ENCODE peak calls at places on chromosomes 6 and 20, in seven cellular contexts. U is H7; Z is Caco-2; O is bronchial epithelial cell; C is activated naive CD8-positive, alpha-beta T cell treated with anti-CD3 and anti-CD28 coated beads for 36 hours; G is activated CD8-positive, alpha-beta memory T cell treated with anti-CD3 and anti-CD28 coated beads for 48 hours; E is nephron progenitor cell. B is an unnamed sample.

GRCh38 chr20:50635676-50636600 is 55.4 kb downstream of the RIPOR3 start:
- DNase-seq in U (peak), Z (peak), O (peak), C (peak), G (peak), E (peak), B (peak)

GRCh38 chr6:27119761-27120160 is 127.7 kb upstream of the PRSS16 start:
- DNase-seq in U (no peak), Z (no peak), O (no peak), C (no peak), G (no peak), E (no peak), B (no peak)

GRCh38 chr6:8664700-8665099 is 229.4 kb upstream of the SLC35B3 start:
- DNase-seq in U (no peak), Z (no peak), O (no peak), C (no peak), G (no peak), E (no peak), B (no peak)

GRCh38 chr20:46875059-46875458 is 19.6 kb upstream of the EYA2 start:
- DNase-seq in U (no peak), Z (no peak), O (no peak), C (no peak), G (no peak), E (no peak), B (no peak)

GRCh38 chr20:52313335-52313963 is 121.9 kb upstream of the ZFP64 start:
- DNase-seq in U (peak), Z (peak), O (peak), C (no peak), G (no peak), E (peak), B (no peak)

GRCh38 chr6:75882734-75883133 is 133.7 kb downstream of the MYO6 start:
- DNase-seq in U (no peak), Z (no peak), O (peak), C (no peak), G (no peak), E (no peak), B (no peak)

GRCh38 chr20:59004493-59004762 is 2.6 kb downstream of the CTSZ start:
- DNase-seq in U (no peak), Z (no peak), O (no peak), C (peak), G (no peak), E (no peak), B (no peak)

GRCh38 chr6:114783083-114783482 is 440.3 kb upstream of the HS3ST5 start:
- DNase-seq in U (no peak), Z (no peak), O (peak), C (no peak), G (no peak), E (no peak), B (no peak)

GRCh38 chr6:13573669-13574110 is 711 bp upstream of the SIRT5 start:
- DNase-seq in U (peak), Z (peak), O (peak), C (peak), G (no peak), E (peak), B (no peak)

GRCh38 chr6:27865952-27866369 is 46.2 kb downstream of the OR2B2 start:
- DNase-seq in U (peak), Z (peak), O (no peak), C (peak), G (peak), E (peak), B (peak)

GRCh38 chr20:38604873-38605303 is 3.3 kb downstream of the ARHGAP40 start:
- DNase-seq in U (no peak), Z (peak), O (peak), C (no peak), G (no peak), E (no peak), B (no peak)

GRCh38 chr20:38358500-38358998 is 12.3 kb downstream of the LBP start:
- DNase-seq in U (no peak), Z (no peak), O (no peak), C (no peak), G (no peak), E (no peak), B (no peak)

GRCh38 chr20:62819494-62820174 is 2.8 kb downstream of the COL9A3 start:
- DNase-seq in U (peak), Z (no peak), O (no peak), C (no peak), G (no peak), E (no peak), B (no peak)

GRCh38 chr20:52972190-52972937 is at the start of gene TSHZ2:
- DNase-seq in U (peak), Z (peak), O (peak), C (peak), G (no peak), E (peak), B (no peak)

GRCh38 chr6:63353282-63353630 is 33.5 kb upstream of the LGSN start:
- DNase-seq in U (no peak), Z (no peak), O (no peak), C (no peak), G (no peak), E (no peak), B (no peak)

GRCh38 chr6:154156135-154156948 is 117.3 kb downstream of the OPRM1 start:
- DNase-seq in U (peak), Z (peak), O (peak), C (peak), G (peak), E (peak), B (peak)

GRCh38 chr6:4727671-4728435 is 48.4 kb upstream of the CDYL start:
- DNase-seq in U (no peak), Z (peak), O (no peak), C (peak), G (no peak), E (no peak), B (peak)

GRCh38 chr20:5973971-5974370 is 23.5 kb downstream of the MCM8 start:
- DNase-seq in U (no peak), Z (no peak), O (no peak), C (no peak), G (no peak), E (no peak), B (no peak)

GRCh38 chr6:30075094-30075986 is at the start of gene RNF39:
- DNase-seq in U (peak), Z (peak), O (peak), C (no peak), G (no peak), E (peak), B (no peak)

GRCh38 chr6:125099211-125100017 is 54.2 kb upstream of the TPD52L1 start:
- DNase-seq in U (peak), Z (peak), O (peak), C (peak), G (no peak), E (peak), B (peak)

GRCh38 chr6:73143551-73143950 is 81.7 kb downstream of the KHDC1L start:
- DNase-seq in U (no peak), Z (no peak), O (no peak), C (no peak), G (no peak), E (no peak), B (no peak)

GRCh38 chr6:43970068-43970912 is 157.0 kb downstream of the MRPL14 start:
- DNase-seq in U (no peak), Z (no peak), O (no peak), C (no peak), G (no peak), E (no peak), B (no peak)

GRCh38 chr6:106757267-106757666 is 127.9 kb downstream of the QRSL1 start:
- DNase-seq in U (no peak), Z (no peak), O (peak), C (no peak), G (no peak), E (no peak), B (no peak)

GRCh38 chr6:155080876-155081845 is 86.0 kb downstream of the TIAM2 start:
- DNase-seq in U (no peak), Z (no peak), O (no peak), C (no peak), G (no peak), E (no peak), B (no peak)

GRCh38 chr20:2224246-2224645 is 71.6 kb upstream of the TGM3 start:
- DNase-seq in U (no peak), Z (no peak), O (no peak), C (no peak), G (no peak), E (no peak), B (no peak)